ENCODE peak calls at places on chromosomes 13 and 19, in five cellular contexts. W, X, D, N and O are unnamed samples.
A peak's percentile ranks its signal among the peaks of the same experiment; 100 is the strongest.

GRCh38 chr13:34344761-34345600 is 527.0 kb downstream of the RFC3 start:
- DNase-seq in W (no peak), X (no peak), D (no peak), N (no peak), O (peak; percentile 26)

GRCh38 chr13:71515639-71516038 is 351.4 kb downstream of the DACH1 start:
- DNase-seq in W (no peak), X (no peak), D (no peak), N (no peak), O (no peak)

GRCh38 chr19:50791594-50792245 is 1.5 kb downstream of the ACP4 start:
- DNase-seq in W (no peak), X (no peak), D (no peak), N (no peak), O (no peak)

GRCh38 chr13:72181661-72182060 is 314.7 kb upstream of the DACH1 start:
- DNase-seq in W (no peak), X (no peak), D (no peak), N (no peak), O (peak; percentile 89)

GRCh38 chr13:64675256-64675892 is 2554.8 kb downstream of the PCDH9 start:
- DNase-seq in W (no peak), X (peak; percentile 73), D (peak; percentile 76), N (no peak), O (peak; percentile 63)

GRCh38 chr13:60463787-60464186 is 66.8 kb downstream of the TDRD3 start:
- DNase-seq in W (no peak), X (no peak), D (no peak), N (no peak), O (no peak)

GRCh38 chr19:1112254-1113208 is 8.7 kb downstream of the GPX4 start:
- DNase-seq in W (peak; percentile 91), X (peak; percentile 34), D (no peak), N (no peak), O (no peak)

GRCh38 chr13:95056266-95056665 is 245.0 kb downstream of the ABCC4 start:
- DNase-seq in W (no peak), X (no peak), D (no peak), N (no peak), O (no peak)

GRCh38 chr13:61531383-61532065 is 115.9 kb upstream of the PCDH20 start:
- DNase-seq in W (no peak), X (no peak), D (no peak), N (no peak), O (no peak)

GRCh38 chr19:13018037-13018914 is 23.0 kb downstream of the NFIX start:
- DNase-seq in W (peak; percentile 55), X (peak; percentile 12), D (peak; percentile 60), N (no peak), O (peak; percentile 72)
- H3K4me1 ChIP-seq in W (peaks cover 8% of the 10 kb centered on the region), X (peaks cover 87% of the 10 kb centered on the region), D (peaks cover 82% of the 10 kb centered on the region), N (peaks cover 96% of the 10 kb centered on the region), O (peaks cover 84% of the 10 kb centered on the region)

GRCh38 chr19:29318581-29318980 is 105.6 kb upstream of the UQCRFS1 start:
- DNase-seq in W (no peak), X (no peak), D (no peak), N (no peak), O (no peak)

GRCh38 chr19:29320611-29321010 is 107.7 kb upstream of the UQCRFS1 start:
- DNase-seq in W (peak; percentile 8), X (no peak), D (no peak), N (no peak), O (no peak)

GRCh38 chr19:29311391-29311790 is 98.4 kb upstream of the UQCRFS1 start:
- DNase-seq in W (peak; percentile 43), X (no peak), D (no peak), N (no peak), O (no peak)

GRCh38 chr19:29320076-29320475 is 107.1 kb upstream of the UQCRFS1 start:
- DNase-seq in W (no peak), X (no peak), D (no peak), N (no peak), O (no peak)

DNA sequence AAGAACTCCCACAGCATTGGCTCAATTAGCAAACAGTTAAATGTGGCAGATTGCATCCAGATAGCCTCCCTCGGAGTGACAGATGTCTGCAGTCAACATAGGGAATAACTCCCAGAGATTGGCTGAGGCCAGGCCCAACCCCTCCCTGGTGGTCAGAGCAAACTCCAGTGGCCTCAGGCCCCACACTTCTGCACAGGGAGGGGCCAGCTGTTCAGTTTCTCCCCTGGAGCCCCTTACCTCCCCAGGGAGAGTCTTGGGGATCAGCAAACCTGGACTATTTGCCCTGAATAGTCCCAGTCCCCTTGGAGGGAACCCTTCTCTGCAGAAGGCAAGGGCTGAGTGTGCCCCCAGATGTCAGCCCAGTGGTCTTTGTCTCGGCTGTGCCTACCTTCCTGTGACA is 102.6 kb upstream of the UQCRFS1 start:
- DNase-seq in W (no peak), X (no peak), D (no peak), N (no peak), O (no peak)
- H3K4me1 ChIP-seq in W (peaks cover 3% of the 10 kb centered on the region), X (no peaks in the 10 kb centered on the region), D (no peaks in the 10 kb centered on the region), N (no peaks in the 10 kb centered on the region), O (no peaks in the 10 kb centered on the region)

GRCh38 chr19:57342582-57342981 is 8.5 kb upstream of the ZNF304 start:
- DNase-seq in W (no peak), X (no peak), D (no peak), N (no peak), O (no peak)
- H3K4me1 ChIP-seq in W (no peaks in the 10 kb centered on the region), X (peaks cover 19% of the 10 kb centered on the region), D (no peaks in the 10 kb centered on the region), N (peaks cover 15% of the 10 kb centered on the region), O (no peaks in the 10 kb centered on the region)

GRCh38 chr13:40613954-40614353 is 52.5 kb downstream of the FOXO1 start:
- DNase-seq in W (no peak), X (no peak), D (no peak), N (no peak), O (no peak)
- H3K4me1 ChIP-seq in W (peaks cover 21% of the 10 kb centered on the region), X (peaks cover 42% of the 10 kb centered on the region), D (peaks cover 16% of the 10 kb centered on the region), N (peaks cover 57% of the 10 kb centered on the region), O (peaks cover 10% of the 10 kb centered on the region)

DNA sequence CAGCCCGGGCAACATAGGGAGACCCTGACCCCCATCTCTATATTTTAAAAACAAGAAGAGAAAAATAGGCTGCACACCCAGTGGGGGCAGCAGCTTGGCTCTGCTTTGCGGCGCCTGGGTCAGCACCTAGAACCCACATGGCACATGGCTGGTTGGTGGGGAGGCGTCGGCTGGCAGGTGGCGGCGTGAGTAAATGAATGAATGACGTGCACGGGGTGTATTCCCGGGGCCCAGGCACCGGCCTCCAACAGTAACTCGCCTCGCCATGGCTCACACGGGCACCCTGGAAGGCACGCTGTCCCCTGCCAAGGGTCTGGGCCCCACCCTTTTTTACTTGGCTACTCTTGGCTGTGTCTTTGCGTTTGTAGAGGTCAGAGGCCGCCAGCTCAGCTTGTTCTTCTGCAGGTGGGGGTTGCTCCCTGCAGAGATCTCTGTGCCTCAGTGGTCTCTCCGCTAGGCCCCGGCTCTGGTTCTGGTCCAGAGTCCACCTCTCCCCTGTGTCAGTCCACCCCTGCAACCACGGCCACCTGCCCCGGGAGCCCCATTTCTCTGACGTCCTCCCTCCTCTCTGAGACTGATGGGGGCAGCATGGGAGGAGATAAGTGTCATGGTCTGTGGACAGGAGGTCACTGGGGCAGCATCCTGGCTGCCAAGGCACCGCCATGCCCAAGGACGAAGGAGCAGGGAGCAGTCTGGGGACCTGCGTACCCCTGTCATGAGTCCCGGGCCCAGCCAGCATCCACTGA is 5.6 kb downstream of the FZR1 start:
- DNase-seq in W (no peak), X (no peak), D (no peak), N (no peak), O (no peak)
- H3K4me1 ChIP-seq in W (no peaks in the 10 kb centered on the region), X (peaks cover 25% of the 10 kb centered on the region), D (peaks cover 27% of the 10 kb centered on the region), N (peaks cover 44% of the 10 kb centered on the region), O (peaks cover 42% of the 10 kb centered on the region)

GRCh38 chr19:7908078-7908699 is 4.5 kb downstream of the MAP2K7 start:
- DNase-seq in W (no peak), X (no peak), D (no peak), N (no peak), O (no peak)
- H3K4me1 ChIP-seq in W (peaks cover 4% of the 10 kb centered on the region), X (peaks cover 12% of the 10 kb centered on the region), D (peaks cover 12% of the 10 kb centered on the region), N (peaks cover 32% of the 10 kb centered on the region), O (peaks cover 14% of the 10 kb centered on the region)